ENCODE peak calls at places on chromosome 19, in four cellular contexts. C is GM12878, Q is K562, J is HL-60. Y is an unnamed sample.

GRCh38 chr19:51139299-51140018 is 2.6 kb upstream of the SIGLEC7 start:
- DNase-seq in C (no peak), Q (no peak), J (peak; percentile 78), Y (no peak)

GRCh38 chr19:46913852-46914430 is 53.1 kb downstream of the ARHGAP35 start:
- DNase-seq in C (peak; percentile 16), Q (peak; percentile 38), J (no peak), Y (no peak)

GRCh38 chr19:2320939-2321338 is 7.4 kb downstream of the LSM7 start:
- DNase-seq in C (no peak), Q (no peak), J (no peak), Y (no peak)

GRCh38 chr19:29012457-29012856 is 200.5 kb downstream of the UQCRFS1 start:
- DNase-seq in C (no peak), Q (no peak), J (no peak), Y (no peak)

GRCh38 chr19:12580180-12580694 is 29.0 kb upstream of the ZNF564 start:
- DNase-seq in C (no peak), Q (no peak), J (no peak), Y (no peak)

GRCh38 chr19:10105241-10106099 is 692 bp upstream of the PPAN start:
- DNase-seq in C (peak; percentile 82), Q (no peak), J (peak; percentile 87), Y (no peak)

GRCh38 chr19:15124572-15125231 is 17.5 kb downstream of the SYDE1 start:
- DNase-seq in C (no peak), Q (no peak), J (peak; percentile 26), Y (no peak)

GRCh38 chr19:29675650-29676186 is 10.5 kb downstream of the PLEKHF1 start:
- DNase-seq in C (no peak), Q (no peak), J (no peak), Y (no peak)

GRCh38 chr19:45569619-45570421 is 14.8 kb downstream of the OPA3 start:
- DNase-seq in C (no peak), Q (peak; percentile 80), J (no peak), Y (no peak)

GRCh38 chr19:54333586-54334298 is 5.2 kb downstream of the LILRA4 start:
- DNase-seq in C (no peak), Q (no peak), J (no peak), Y (no peak)

GRCh38 chr19:40358773-40359172 is 10.3 kb downstream of the PLD3 start:
- DNase-seq in C (peak; percentile 76), Q (no peak), J (no peak), Y (peak; percentile 59)

GRCh38 chr19:40607898-40608621 is 6.9 kb downstream of the LTBP4 start:
- DNase-seq in C (no peak), Q (no peak), J (no peak), Y (no peak)

GRCh38 chr19:37304884-37305255 is 66.0 kb upstream of the ZNF527 start:
- DNase-seq in C (no peak), Q (no peak), J (no peak), Y (no peak)

GRCh38 chr19:35381318-35381717 is 10.4 kb downstream of the GPR42 start:
- DNase-seq in C (no peak), Q (no peak), J (no peak), Y (no peak)

GRCh38 chr19:55319786-55320185 is 5.4 kb downstream of the TMEM150B start:
- DNase-seq in C (no peak), Q (peak; percentile 69), J (no peak), Y (no peak)

GRCh38 chr19:38513762-38514167 is 80.3 kb downstream of the RYR1 start:
- DNase-seq in C (no peak), Q (no peak), J (no peak), Y (no peak)

GRCh38 chr19:51188227-51188559 is 36.7 kb upstream of the CD33 start:
- DNase-seq in C (no peak), Q (no peak), J (no peak), Y (no peak)

GRCh38 chr19:409006-409514 is at the start of gene C2CD4C:
- DNase-seq in C (no peak), Q (peak; percentile 52), J (no peak), Y (no peak)
- TF ChIP-seq SPI1 in C (no peak), Q (no peak), J (no peak), Y (no peak)

DNA sequence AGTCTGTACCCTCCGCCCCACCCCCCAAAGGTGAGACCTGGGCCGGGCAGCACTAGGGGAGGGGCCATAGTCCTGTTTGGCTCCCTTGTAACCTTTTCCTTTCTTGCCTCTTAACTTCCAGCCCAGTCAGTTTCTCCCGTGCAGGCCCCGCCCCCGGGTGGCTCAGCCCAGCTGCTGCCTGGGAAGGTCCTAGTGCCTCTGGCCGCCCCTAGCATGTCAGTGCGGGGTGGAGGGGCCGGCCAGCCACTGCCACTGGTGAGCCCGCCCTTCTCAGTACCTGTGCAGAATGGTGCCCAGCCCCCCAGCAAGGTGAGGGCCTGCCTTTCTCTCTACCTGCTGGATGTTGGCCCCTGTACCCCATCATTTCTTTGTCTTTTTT is 10.5 kb upstream of the PRR19 start:
- DNase-seq in C (no peak), Q (no peak), J (no peak), Y (no peak)
- TF ChIP-seq SPI1 in C (no peak), Q (no peak), J (no peak), Y (no peak)

GRCh38 chr19:31419871-31420430 is 70.7 kb upstream of the TSHZ3 start:
- DNase-seq in C (no peak), Q (no peak), J (no peak), Y (no peak)
- TF ChIP-seq SPI1 in C (no peak), Q (no peak), J (no peak), Y (no peak)

GRCh38 chr19:49059056-49059455 is 1.5 kb upstream of the CGB7 start:
- DNase-seq in C (no peak), Q (no peak), J (no peak), Y (no peak)

GRCh38 chr19:49056101-49056901 is 1.2 kb downstream of the CGB7 start:
- DNase-seq in C (no peak), Q (peak; percentile 79), J (peak; percentile 15), Y (peak; percentile 84)

GRCh38 chr19:49061000-49061399 is 3.5 kb upstream of the CGB7 start:
- DNase-seq in C (no peak), Q (no peak), J (no peak), Y (no peak)

GRCh38 chr19:49057636-49058234 is at the start of gene CGB7:
- DNase-seq in C (no peak), Q (peak; percentile 53), J (no peak), Y (no peak)

GRCh38 chr19:49058592-49058991 is 1.0 kb upstream of the CGB7 start:
- DNase-seq in C (no peak), Q (peak; percentile 51), J (no peak), Y (no peak)
- TF ChIP-seq SPI1 in C (no peak), Q (no peak), J (no peak), Y (no peak)

DNA sequence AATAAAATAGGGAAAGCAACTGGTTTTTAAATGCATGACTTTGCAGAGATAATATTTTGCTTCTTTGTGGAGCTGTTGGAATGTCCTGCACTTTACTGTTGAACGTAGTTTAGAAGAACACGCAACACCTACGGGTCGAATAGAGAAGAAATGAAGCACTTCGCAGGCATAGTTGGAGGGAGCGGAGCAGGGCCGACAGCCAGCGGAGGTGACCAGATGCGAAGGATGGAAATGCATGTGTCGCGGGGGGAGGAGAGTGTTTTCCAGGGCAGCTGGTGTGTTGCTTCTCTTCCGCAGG is 846 bp downstream of the CEBPG start:
- DNase-seq in C (no peak), Q (peak; percentile 49), J (no peak), Y (no peak)
- TF ChIP-seq SPI1 in C (no peak), Q (no peak), J (no peak), Y (no peak)

GRCh38 chr19:5435642-5436017 is 19.6 kb upstream of the ZNRF4 start:
- DNase-seq in C (no peak), Q (no peak), J (no peak), Y (no peak)

GRCh38 chr19:5434351-5434917 is 20.8 kb upstream of the ZNRF4 start:
- DNase-seq in C (no peak), Q (peak; percentile 75), J (no peak), Y (no peak)

GRCh38 chr19:5434970-5435641 is 20.1 kb upstream of the ZNRF4 start:
- DNase-seq in C (no peak), Q (peak; percentile 79), J (no peak), Y (no peak)

GRCh38 chr19:5436948-5437306 is 18.3 kb upstream of the ZNRF4 start:
- DNase-seq in C (no peak), Q (no peak), J (no peak), Y (no peak)

GRCh38 chr19:5436101-5436947 is 18.9 kb upstream of the ZNRF4 start:
- DNase-seq in C (no peak), Q (peak; percentile 67), J (no peak), Y (no peak)
- TF ChIP-seq SPI1 in C (no peak), Q (no peak), J (no peak), Y (no peak)

GRCh38 chr19:49224856-49225255 is 67.3 kb downstream of the TRPM4 start:
- DNase-seq in C (no peak), Q (peak; percentile 73), J (no peak), Y (no peak)
- TF ChIP-seq SPI1 in C (no peak), Q (no peak), J (no peak), Y (no peak)

GRCh38 chr19:34120846-34121639 is 51.3 kb upstream of the LSM14A start:
- DNase-seq in C (no peak), Q (peak; percentile 60), J (no peak), Y (peak; percentile 42)
- TF ChIP-seq SPI1 in C (no peak), Q (no peak), J (no peak), Y (no peak)

GRCh38 chr19:33864311-33864850 is 67.7 kb downstream of the KCTD15 start:
- DNase-seq in C (no peak), Q (no peak), J (no peak), Y (no peak)
- TF ChIP-seq SPI1 in C (no peak), Q (no peak), J (no peak), Y (no peak)

GRCh38 chr19:854549-854948 is 2.4 kb downstream of the ELANE start:
- DNase-seq in C (no peak), Q (no peak), J (no peak), Y (no peak)

GRCh38 chr19:850221-850978 is 1.7 kb upstream of the ELANE start:
- DNase-seq in C (no peak), Q (peak; percentile 51), J (peak; percentile 95), Y (no peak)

GRCh38 chr19:850979-851335 is 1.1 kb upstream of the ELANE start:
- DNase-seq in C (no peak), Q (no peak), J (no peak), Y (no peak)

GRCh38 chr19:853014-853553 is 981 bp downstream of the ELANE start:
- DNase-seq in C (no peak), Q (no peak), J (no peak), Y (no peak)

GRCh38 chr19:852136-853013 is at the start of gene ELANE:
- DNase-seq in C (no peak), Q (no peak), J (peak; percentile 72), Y (no peak)
- TF ChIP-seq SPI1 in C (no peak), Q (no peak), J (peak; percentile 93), Y (no peak)